ENCODE peak calls at places on chromosomes 6 and 20, in four cellular contexts. F, Y, U and P are unnamed samples.

GRCh38 chr6:22569281-22570184 is at the start of gene HDGFL1:
- DNase-seq in F (no peak), Y (no peak), U (no peak), P (no peak)

GRCh38 chr6:115969207-115969929 is 91.3 kb downstream of the FRK start:
- DNase-seq in F (no peak), Y (peak; percentile 37), U (peak; percentile 30), P (no peak)

GRCh38 chr6:138844203-138844602 is 48.3 kb downstream of the ECT2L start:
- DNase-seq in F (peak; percentile 38), Y (peak; percentile 97), U (peak; percentile 77), P (no peak)

GRCh38 chr6:73108949-73109348 is 116.3 kb downstream of the KHDC1L start:
- DNase-seq in F (no peak), Y (no peak), U (no peak), P (no peak)

GRCh38 chr6:6418421-6418820 is 98.0 kb upstream of the F13A1 start:
- DNase-seq in F (no peak), Y (no peak), U (no peak), P (no peak)

GRCh38 chr6:143936986-143937765 is 70.9 kb downstream of the PLAGL1 start:
- DNase-seq in F (no peak), Y (peak; percentile 5), U (no peak), P (no peak)

GRCh38 chr20:61584851-61585250 is 332.8 kb downstream of the CDH4 start:
- DNase-seq in F (peak; percentile 66), Y (no peak), U (peak; percentile 83), P (no peak)

GRCh38 chr6:133051264-133051663 is 189.9 kb upstream of the EYA4 start:
- DNase-seq in F (no peak), Y (no peak), U (no peak), P (no peak)

GRCh38 chr6:22785036-22785435 is 215.7 kb downstream of the HDGFL1 start:
- DNase-seq in F (no peak), Y (peak; percentile 49), U (no peak), P (no peak)

GRCh38 chr20:53827996-53828672 is 234.5 kb upstream of the ZNF217 start:
- DNase-seq in F (no peak), Y (peak; percentile 99), U (no peak), P (no peak)

GRCh38 chr6:29647927-29648642 is 8.8 kb upstream of the MOG start:
- DNase-seq in F (no peak), Y (peak; percentile 59), U (no peak), P (no peak)

GRCh38 chr6:85460154-85460950 is 10.5 kb downstream of the NT5E start:
- DNase-seq in F (no peak), Y (peak; percentile 29), U (no peak), P (no peak)

GRCh38 chr6:109772961-109773431 is 81.9 kb downstream of the FIG4 start:
- DNase-seq in F (peak; percentile 62), Y (no peak), U (peak; percentile 83), P (no peak)

GRCh38 chr20:58982406-58983114 is 1.5 kb downstream of the NELFCD start:
- DNase-seq in F (no peak), Y (no peak), U (no peak), P (no peak)

GRCh38 chr20:2946988-2947961 is 74.0 kb downstream of the PTPRA start:
- DNase-seq in F (no peak), Y (peak; percentile 93), U (no peak), P (no peak)

GRCh38 chr20:10863337-10864060 is 189.7 kb upstream of the JAG1 start:
- DNase-seq in F (no peak), Y (peak; percentile 85), U (peak; percentile 43), P (no peak)

GRCh38 chr6:136967874-136968752 is 46.0 kb downstream of the SLC35D3 start:
- DNase-seq in F (peak; percentile 50), Y (peak; percentile 77), U (peak; percentile 77), P (peak; percentile 76)

DNA sequence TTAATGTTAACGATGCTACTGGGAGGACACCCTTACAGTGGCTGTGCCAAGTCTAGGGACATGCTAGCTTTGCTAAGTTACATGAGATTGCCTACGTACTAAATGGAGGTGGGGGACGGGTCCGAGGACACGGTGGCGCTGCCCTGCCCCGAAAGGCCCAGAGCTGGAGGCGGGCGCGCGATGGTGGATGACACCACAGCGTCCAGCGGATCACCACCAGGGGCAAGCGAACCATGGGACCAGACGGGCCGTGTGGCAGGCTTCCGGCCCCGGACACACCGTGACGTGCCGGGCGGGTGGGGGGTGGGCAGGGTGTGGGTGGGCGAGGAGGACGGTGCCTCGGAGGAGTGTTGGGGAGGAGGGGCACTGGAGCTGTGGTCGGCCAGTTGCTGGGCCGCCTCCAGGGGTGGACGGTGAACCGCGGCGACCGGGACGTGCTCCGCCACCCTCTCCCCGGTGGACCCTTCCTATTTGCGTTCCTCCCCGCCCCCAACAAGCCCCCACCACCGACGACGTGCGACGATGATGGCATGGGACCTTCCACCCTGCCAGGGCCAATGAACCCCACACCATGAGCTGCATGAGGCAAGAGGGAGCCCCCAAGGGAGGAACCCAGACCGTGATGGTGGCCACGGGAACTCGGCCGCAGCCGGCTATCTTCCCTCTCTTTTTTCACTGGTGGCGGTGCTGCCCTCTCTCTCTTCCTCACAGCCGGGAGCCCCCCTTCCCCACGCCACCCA is 773.3 kb upstream of the DEFB115 start:
- DNase-seq in F (no peak), Y (no peak), U (no peak), P (no peak)
- H3K9me3 ChIP-seq in F (no peaks in the 10 kb centered on the region), Y (no peaks in the 10 kb centered on the region), U (peaks cover 18% of the 10 kb centered on the region), P (peaks cover 38% of the 10 kb centered on the region)

DNA sequence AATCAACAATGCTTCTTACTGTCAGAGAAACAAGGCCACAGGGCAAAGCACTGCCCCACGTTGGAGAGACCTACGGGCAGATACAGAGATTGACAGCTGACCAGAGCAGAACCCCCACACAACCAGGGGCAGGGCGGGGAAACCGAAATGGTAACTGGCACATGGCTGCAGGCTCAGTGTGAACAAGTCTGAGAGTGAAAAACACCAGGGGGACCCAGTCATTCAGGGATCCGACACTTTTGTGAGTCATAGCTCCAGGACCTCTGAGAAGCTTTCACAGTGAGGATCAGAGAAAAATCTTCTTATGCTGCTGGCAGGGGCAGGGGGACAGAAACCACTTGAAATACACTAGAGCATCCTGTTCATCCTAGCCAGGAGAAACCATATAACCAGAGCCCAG is 254.2 kb downstream of the C6orf118 start:
- DNase-seq in F (no peak), Y (peak; percentile 1), U (no peak), P (no peak)
- TF ChIP-seq CTCF in F (no peak), Y (no peak), U (no peak), P (no peak)

GRCh38 chr6:149884215-149884614 is 13.7 kb downstream of the RAET1E start:
- DNase-seq in F (no peak), Y (peak; percentile 68), U (peak; percentile 49), P (peak; percentile 63)

GRCh38 chr6:149888113-149888512 is 9.8 kb downstream of the RAET1E start:
- DNase-seq in F (no peak), Y (no peak), U (no peak), P (no peak)

GRCh38 chr6:149887343-149887742 is 10.6 kb downstream of the RAET1E start:
- DNase-seq in F (no peak), Y (peak; percentile 66), U (no peak), P (no peak)

GRCh38 chr6:149884617-149885016 is 13.3 kb downstream of the RAET1E start:
- DNase-seq in F (no peak), Y (no peak), U (no peak), P (no peak)

DNA sequence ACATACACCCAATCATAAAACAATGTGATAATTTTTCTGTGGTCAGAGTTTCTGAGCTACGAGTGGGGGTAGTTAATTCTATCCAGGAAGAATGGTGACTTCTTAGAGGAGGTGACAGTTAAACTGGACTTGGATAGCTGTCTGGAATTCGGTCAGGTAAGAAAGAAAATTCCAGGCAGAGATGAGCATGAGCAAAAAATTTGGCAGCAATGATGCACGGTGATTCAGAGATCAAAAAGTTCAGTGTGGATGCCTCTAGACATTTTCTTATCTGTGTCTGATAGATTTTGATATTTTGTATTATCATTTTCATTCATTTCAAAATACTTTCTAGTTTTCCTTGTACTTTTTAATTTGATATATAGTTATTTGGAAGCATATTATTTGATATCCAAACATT is 12.0 kb downstream of the RAET1E start:
- DNase-seq in F (no peak), Y (no peak), U (no peak), P (no peak)
- H3K4me1 ChIP-seq in F (no peaks in the 10 kb centered on the region), Y (no peaks in the 10 kb centered on the region), U (no peaks in the 10 kb centered on the region), P (no peaks in the 10 kb centered on the region)

GRCh38 chr20:29298759-29299613 is 1958.5 kb upstream of the DEFB115 start:
- DNase-seq in F (no peak), Y (peak; percentile 16), U (no peak), P (no peak)
- H3K9me3 ChIP-seq in F (no peaks in the 10 kb centered on the region), Y (no peaks in the 10 kb centered on the region), U (peaks cover 22% of the 10 kb centered on the region), P (peaks cover 53% of the 10 kb centered on the region)

GRCh38 chr6:119110601-119111548 is 32.4 kb upstream of the FAM184A start:
- DNase-seq in F (no peak), Y (peak; percentile 74), U (no peak), P (peak; percentile 40)
- TF ChIP-seq CTCF in F (peak; percentile 63), Y (peak; percentile 52), U (peak; percentile 48), P (peak; percentile 52)

GRCh38 chr20:38830356-38830755 is 24.9 kb downstream of the PPP1R16B start:
- DNase-seq in F (no peak), Y (no peak), U (no peak), P (no peak)
- H3K4me1 ChIP-seq in F (peaks cover 60% of the 10 kb centered on the region), Y (peaks cover 12% of the 10 kb centered on the region), U (peaks cover 13% of the 10 kb centered on the region), P (peaks cover 24% of the 10 kb centered on the region)

GRCh38 chr6:169918954-169919549 is 167.6 kb downstream of the ERMARD start:
- DNase-seq in F (no peak), Y (no peak), U (no peak), P (no peak)

GRCh38 chr6:169923468-169924464 is 172.3 kb downstream of the ERMARD start:
- DNase-seq in F (no peak), Y (no peak), U (no peak), P (no peak)

GRCh38 chr6:169921853-169922779 is 170.7 kb downstream of the ERMARD start:
- DNase-seq in F (no peak), Y (no peak), U (no peak), P (no peak)

GRCh38 chr6:169920359-169921020 is 169.1 kb downstream of the ERMARD start:
- DNase-seq in F (no peak), Y (no peak), U (no peak), P (no peak)

GRCh38 chr6:169921227-169921626 is 169.8 kb downstream of the ERMARD start:
- DNase-seq in F (no peak), Y (no peak), U (no peak), P (no peak)
- H3K9me3 ChIP-seq in F (no peaks in the 10 kb centered on the region), Y (no peaks in the 10 kb centered on the region), U (no peaks in the 10 kb centered on the region), P (peaks cover 3% of the 10 kb centered on the region)